ENCODE peak calls at places on chromosome 2, in five cellular contexts. D is H9, T is lower lobe of right lung, H is spleen, U is MG63. W is an unnamed sample.
A peak's percentile ranks its signal among the peaks of the same experiment; 100 is the strongest.

GRCh38 chr2:199459286-199460100 is 1.8 kb upstream of the SATB2 start:
- DNase-seq in D (peak; percentile 94), T (peak; percentile 91), H (peak; percentile 93), U (peak; percentile 91), W (no peak)

GRCh38 chr2:125490308-125490707 is 1165.7 kb upstream of the GYPC start:
- DNase-seq in D (no peak), T (no peak), H (no peak), U (no peak), W (no peak)

GRCh38 chr2:79511320-79511951 is 1.4 kb upstream of the CTNNA2 start:
- DNase-seq in D (peak; percentile 72), T (peak; percentile 46), H (no peak), U (peak; percentile 47), W (no peak)

GRCh38 chr2:25251032-25251460 is 82.7 kb upstream of the POMC start:
- DNase-seq in D (no peak), T (no peak), H (no peak), U (no peak), W (no peak)

GRCh38 chr2:103276869-103277268 is 515.0 kb downstream of the TMEM182 start:
- DNase-seq in D (no peak), T (no peak), H (no peak), U (no peak), W (no peak)

GRCh38 chr2:219661197-219661954 is 33.9 kb downstream of the SLC4A3 start:
- DNase-seq in D (no peak), T (no peak), H (no peak), U (no peak), W (no peak)

GRCh38 chr2:191758420-191759199 is 80.7 kb downstream of the NABP1 start:
- DNase-seq in D (peak; percentile 79), T (peak; percentile 60), H (peak; percentile 79), U (peak; percentile 56), W (peak; percentile 27)

GRCh38 chr2:111903516-111903915 is 5.1 kb downstream of the MERTK start:
- DNase-seq in D (no peak), T (no peak), H (no peak), U (no peak), W (no peak)

GRCh38 chr2:9998916-9999654 is 44.3 kb upstream of the KLF11 start:
- DNase-seq in D (no peak), T (no peak), H (no peak), U (no peak), W (no peak)

GRCh38 chr2:168165418-168165817 is 82.0 kb downstream of the STK39 start:
- DNase-seq in D (no peak), T (no peak), H (no peak), U (no peak), W (no peak)

GRCh38 chr2:205524656-205525055 is 157.6 kb upstream of the NRP2 start:
- DNase-seq in D (no peak), T (no peak), H (no peak), U (peak; percentile 59), W (no peak)

GRCh38 chr2:231819449-231820042 is 33.3 kb downstream of the COPS7B start:
- DNase-seq in D (no peak), T (no peak), H (no peak), U (no peak), W (no peak)

GRCh38 chr2:62991605-62992004 is 59.0 kb upstream of the OTX1 start:
- DNase-seq in D (no peak), T (no peak), H (no peak), U (no peak), W (no peak)

GRCh38 chr2:157264099-157264498 is 6.6 kb downstream of the GALNT5 start:
- DNase-seq in D (no peak), T (no peak), H (no peak), U (peak; percentile 21), W (no peak)

GRCh38 chr2:132692816-132693215 is 22.8 kb upstream of the LYPD1 start:
- DNase-seq in D (no peak), T (no peak), H (no peak), U (no peak), W (no peak)

GRCh38 chr2:207503234-207503633 is 26.5 kb upstream of the CREB1 start:
- DNase-seq in D (no peak), T (peak; percentile 52), H (no peak), U (peak; percentile 72), W (no peak)

GRCh38 chr2:28976584-28976983 is 4.5 kb upstream of the TOGARAM2 start:
- DNase-seq in D (no peak), T (peak; percentile 59), H (no peak), U (no peak), W (no peak)

GRCh38 chr2:39436592-39437521 is at the start of gene MAP4K3:
- DNase-seq in D (peak; percentile 95), T (peak; percentile 95), H (peak; percentile 94), U (peak; percentile 92), W (peak; percentile 66)

DNA sequence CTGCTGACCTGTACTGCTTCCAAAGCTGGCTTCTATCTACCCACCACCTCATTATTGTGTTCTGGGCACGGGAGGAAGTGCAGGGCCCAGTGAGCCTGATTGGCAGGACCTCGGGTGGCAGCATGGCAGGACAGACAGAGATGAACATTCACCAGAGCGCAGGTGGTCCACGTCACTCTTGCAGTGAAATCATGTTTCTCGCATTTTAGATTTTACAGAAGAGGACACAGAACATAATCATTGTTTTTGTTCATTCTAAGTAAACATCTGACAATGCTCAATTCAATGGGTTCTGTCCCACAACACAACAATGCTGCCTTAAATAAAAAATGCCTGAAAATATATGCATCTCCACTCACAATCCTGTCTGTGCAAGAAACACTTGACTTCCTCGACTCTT is 11.5 kb upstream of the BIN1 start:
- DNase-seq in D (no peak), T (no peak), H (peak; percentile 34), U (no peak), W (no peak)
- H3K9me3 ChIP-seq in D (peaks cover 5% of the 10 kb centered on the region), T (no peaks in the 10 kb centered on the region), H (no peaks in the 10 kb centered on the region), U (no peaks in the 10 kb centered on the region), W (no peaks in the 10 kb centered on the region)

GRCh38 chr2:56806924-56807323 is 623.1 kb downstream of the CCDC85A start:
- DNase-seq in D (no peak), T (no peak), H (no peak), U (no peak), W (no peak)
- H3K9me3 ChIP-seq in D (no peaks in the 10 kb centered on the region), T (no peaks in the 10 kb centered on the region), H (no peaks in the 10 kb centered on the region), U (no peaks in the 10 kb centered on the region), W (no peaks in the 10 kb centered on the region)

DNA sequence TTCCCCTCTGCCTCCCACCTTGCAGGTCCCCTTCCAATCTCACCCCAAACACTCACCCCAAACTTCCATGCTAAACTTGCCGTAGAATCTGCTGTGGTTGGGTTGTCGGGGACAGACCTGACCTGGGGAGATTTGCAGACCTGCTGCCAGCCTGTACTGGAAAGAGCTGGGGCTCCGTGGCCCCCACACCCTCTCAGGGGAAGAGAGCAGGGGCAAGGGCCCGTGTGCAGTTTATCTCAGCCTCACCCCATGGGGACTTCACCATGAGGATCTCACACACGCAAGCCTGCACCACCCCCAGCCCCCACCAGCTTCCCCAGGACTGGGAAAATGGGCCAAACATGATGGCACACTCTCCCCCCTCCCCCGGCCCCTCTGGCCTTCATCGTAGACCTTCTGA is 30.7 kb downstream of the KCNIP3 start:
- DNase-seq in D (no peak), T (no peak), H (no peak), U (no peak), W (no peak)
- H3K9me3 ChIP-seq in D (no peaks in the 10 kb centered on the region), T (no peaks in the 10 kb centered on the region), H (no peaks in the 10 kb centered on the region), U (no peaks in the 10 kb centered on the region), W (no peaks in the 10 kb centered on the region)

DNA sequence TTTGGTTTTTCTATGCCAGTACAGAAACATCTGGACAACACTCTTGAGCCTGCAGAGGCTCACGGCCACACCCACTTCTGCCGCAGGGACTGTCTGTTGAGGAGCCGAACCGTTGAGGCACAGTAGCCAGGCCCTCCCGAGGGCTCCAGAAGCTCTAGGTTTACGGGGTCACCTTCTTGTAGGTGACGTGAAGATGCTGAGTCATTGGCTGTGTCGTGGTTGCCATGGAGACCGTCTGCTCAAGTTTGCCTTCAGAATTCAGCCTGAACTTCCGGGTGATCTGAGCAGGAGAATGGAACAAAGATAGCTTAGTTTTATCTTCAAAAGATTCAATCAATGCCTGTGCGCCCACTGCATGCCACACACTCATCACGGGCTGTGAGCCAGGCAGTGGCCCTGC is 25.9 kb downstream of the BOK start:
- DNase-seq in D (no peak), T (peak; percentile 36), H (peak; percentile 6), U (no peak), W (no peak)
- H3K9me3 ChIP-seq in D (peaks cover 17% of the 10 kb centered on the region), T (peaks cover 23% of the 10 kb centered on the region), H (peaks cover 48% of the 10 kb centered on the region), U (peaks cover 28% of the 10 kb centered on the region), W (peaks cover 3% of the 10 kb centered on the region)

DNA sequence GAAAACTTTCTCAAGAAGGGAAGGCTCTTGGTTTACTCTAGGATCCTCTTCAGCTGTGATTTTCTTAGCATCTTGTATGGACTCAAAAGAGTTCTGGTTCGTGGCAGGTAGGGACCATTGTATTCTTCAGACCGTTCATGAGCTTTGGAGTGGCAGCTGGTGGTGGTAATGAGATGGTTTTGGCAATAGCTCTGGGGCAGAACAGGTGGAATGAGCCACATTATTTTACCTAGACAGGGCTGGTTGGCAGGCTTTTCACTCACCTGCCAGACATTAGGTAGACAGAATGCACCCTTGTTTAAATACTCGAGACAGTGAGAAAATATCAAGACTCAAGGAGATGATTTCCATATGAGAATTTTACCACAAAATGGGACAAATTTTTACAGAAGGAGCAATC is 26.2 kb upstream of the MGAT5 start:
- DNase-seq in D (no peak), T (no peak), H (no peak), U (no peak), W (no peak)
- H3K9me3 ChIP-seq in D (peaks cover 9% of the 10 kb centered on the region), T (peaks cover 12% of the 10 kb centered on the region), H (peaks cover 15% of the 10 kb centered on the region), U (no peaks in the 10 kb centered on the region), W (no peaks in the 10 kb centered on the region)

DNA sequence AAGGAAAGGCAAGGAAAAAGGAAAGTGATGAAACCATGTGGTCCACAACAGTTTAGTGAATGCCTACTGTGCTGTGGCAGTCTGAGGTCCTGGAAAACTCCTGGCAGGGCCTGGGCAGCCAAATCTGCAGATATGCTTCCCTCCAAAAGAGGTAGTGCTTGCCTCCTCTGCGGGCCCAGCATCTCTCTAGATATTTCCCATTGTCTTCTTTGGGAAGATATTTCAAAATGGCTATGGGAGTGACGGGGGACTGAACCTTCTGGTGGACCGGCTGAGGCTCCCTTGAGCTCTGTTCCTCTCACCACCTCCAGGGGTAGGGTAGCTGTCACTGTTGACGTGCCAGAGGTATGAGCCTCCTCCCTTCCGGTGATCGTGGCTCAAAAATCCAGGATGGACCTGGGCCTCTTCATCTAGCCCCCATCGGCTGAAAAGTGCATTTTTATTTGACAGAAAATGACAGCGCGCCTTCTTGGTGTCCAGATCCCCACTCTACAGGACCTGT is 9.2 kb upstream of the PAX3 start:
- DNase-seq in D (peak; percentile 40), T (no peak), H (no peak), U (no peak), W (no peak)
- H3K9me3 ChIP-seq in D (no peaks in the 10 kb centered on the region), T (no peaks in the 10 kb centered on the region), H (no peaks in the 10 kb centered on the region), U (no peaks in the 10 kb centered on the region), W (no peaks in the 10 kb centered on the region)

W was measured in T-helper 17 cell.